ENCODE peak calls at places on chromosomes 1 and 21, in eight cellular contexts. One of them, this sample, is unnamed.

GRCh38 chr1:117565083-117565556 is 40.7 kb upstream of the TENT5C start:
- DNase-seq in K562: no peak
- DNase-seq in GM23248: no peak
- DNase-seq in fibroblast of lung: no peak
- DNase-seq in trophoblast cell: no peak
- DNase-seq in neural progenitor cell: no peak
- DNase-seq in mesenchymal stem cell: no peak
- DNase-seq in HCT116: no peak
- DNase-seq in this sample: peak

GRCh38 chr1:1068374-1069060 is 5.6 kb downstream of the RNF223 start:
- DNase-seq in K562: no peak
- DNase-seq in GM23248: no peak
- DNase-seq in fibroblast of lung: no peak
- DNase-seq in trophoblast cell: peak
- DNase-seq in neural progenitor cell: peak
- DNase-seq in mesenchymal stem cell: no peak
- DNase-seq in HCT116: no peak
- DNase-seq in this sample: no peak

GRCh38 chr21:34764715-34765284 is 96.0 kb downstream of the CLIC6 start:
- DNase-seq in K562: no peak
- DNase-seq in GM23248: no peak
- DNase-seq in fibroblast of lung: no peak
- DNase-seq in trophoblast cell: no peak
- DNase-seq in neural progenitor cell: no peak
- DNase-seq in mesenchymal stem cell: no peak
- DNase-seq in HCT116: no peak
- DNase-seq in this sample: no peak

GRCh38 chr1:164608651-164609057 is 49.7 kb downstream of the PBX1 start:
- DNase-seq in K562: no peak
- DNase-seq in GM23248: peak
- DNase-seq in fibroblast of lung: peak
- DNase-seq in trophoblast cell: no peak
- DNase-seq in neural progenitor cell: no peak
- DNase-seq in mesenchymal stem cell: no peak
- DNase-seq in HCT116: no peak
- DNase-seq in this sample: no peak

GRCh38 chr1:172117800-172118199 is 276.5 kb downstream of the DNM3 start:
- DNase-seq in K562: no peak
- DNase-seq in GM23248: no peak
- DNase-seq in fibroblast of lung: peak
- DNase-seq in trophoblast cell: no peak
- DNase-seq in neural progenitor cell: no peak
- DNase-seq in mesenchymal stem cell: no peak
- DNase-seq in HCT116: no peak
- DNase-seq in this sample: no peak

GRCh38 chr1:224339422-224340033 is 9.6 kb upstream of the NVL start:
- DNase-seq in K562: no peak
- DNase-seq in GM23248: no peak
- DNase-seq in fibroblast of lung: no peak
- DNase-seq in trophoblast cell: no peak
- DNase-seq in neural progenitor cell: no peak
- DNase-seq in mesenchymal stem cell: no peak
- DNase-seq in HCT116: no peak
- DNase-seq in this sample: no peak

GRCh38 chr1:40651138-40651857 is 14.2 kb downstream of the RIMS3 start:
- DNase-seq in K562: peak
- DNase-seq in GM23248: no peak
- DNase-seq in fibroblast of lung: no peak
- DNase-seq in trophoblast cell: no peak
- DNase-seq in neural progenitor cell: no peak
- DNase-seq in mesenchymal stem cell: no peak
- DNase-seq in HCT116: no peak
- DNase-seq in this sample: peak

GRCh38 chr21:45505416-45506021 is 36.7 kb downstream of the SLC19A1 start:
- DNase-seq in K562: no peak
- DNase-seq in GM23248: no peak
- DNase-seq in fibroblast of lung: no peak
- DNase-seq in trophoblast cell: no peak
- DNase-seq in neural progenitor cell: no peak
- DNase-seq in mesenchymal stem cell: no peak
- DNase-seq in HCT116: no peak
- DNase-seq in this sample: no peak

GRCh38 chr1:226002667-226003501 is 3.7 kb upstream of the SDE2 start:
- DNase-seq in K562: peak
- DNase-seq in GM23248: peak
- DNase-seq in fibroblast of lung: peak
- DNase-seq in trophoblast cell: no peak
- DNase-seq in neural progenitor cell: peak
- DNase-seq in mesenchymal stem cell: peak
- DNase-seq in HCT116: peak
- DNase-seq in this sample: no peak

GRCh38 chr1:41952208-41952607 is 33.5 kb upstream of the HIVEP3 start:
- DNase-seq in K562: no peak
- DNase-seq in GM23248: no peak
- DNase-seq in fibroblast of lung: no peak
- DNase-seq in trophoblast cell: no peak
- DNase-seq in neural progenitor cell: no peak
- DNase-seq in mesenchymal stem cell: no peak
- DNase-seq in HCT116: no peak
- DNase-seq in this sample: no peak

GRCh38 chr1:162605225-162605927 is 26.9 kb upstream of the DDR2 start:
- DNase-seq in K562: no peak
- DNase-seq in GM23248: peak
- DNase-seq in fibroblast of lung: peak
- DNase-seq in trophoblast cell: no peak
- DNase-seq in neural progenitor cell: no peak
- DNase-seq in mesenchymal stem cell: peak
- DNase-seq in HCT116: peak
- DNase-seq in this sample: peak

GRCh38 chr1:109609881-109610280 is 9.5 kb downstream of the GNAT2 start:
- DNase-seq in K562: no peak
- DNase-seq in GM23248: peak
- DNase-seq in fibroblast of lung: peak
- DNase-seq in trophoblast cell: no peak
- DNase-seq in neural progenitor cell: no peak
- DNase-seq in mesenchymal stem cell: no peak
- DNase-seq in HCT116: no peak
- DNase-seq in this sample: no peak

DNA sequence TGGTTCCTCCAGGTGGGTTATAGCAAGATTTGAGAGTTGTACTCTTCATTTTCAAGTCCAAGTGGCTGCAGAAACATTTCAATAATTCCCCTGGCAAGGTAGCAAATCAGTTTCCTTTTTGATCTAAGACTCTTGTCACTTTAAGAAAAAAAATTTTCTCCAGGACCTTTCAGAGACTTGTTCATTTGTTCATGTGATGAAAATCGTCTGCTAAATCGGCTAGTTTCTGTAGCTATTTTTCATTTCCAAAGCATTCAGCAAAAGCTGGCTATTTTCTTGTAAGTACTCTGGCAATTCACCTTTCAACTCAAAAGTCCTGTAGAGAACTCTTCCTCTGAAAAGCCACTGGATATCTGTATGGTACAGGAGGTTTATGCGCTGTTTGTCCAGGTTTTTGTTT is 93.5 kb downstream of the LTN1 start:
- DNase-seq in K562: no peak
- DNase-seq in GM23248: no peak
- DNase-seq in fibroblast of lung: no peak
- DNase-seq in trophoblast cell: no peak
- DNase-seq in neural progenitor cell: no peak
- DNase-seq in mesenchymal stem cell: no peak
- DNase-seq in HCT116: no peak
- DNase-seq in this sample: no peak
- H3K4me3 ChIP-seq in K562: no peak
- H3K4me3 ChIP-seq in GM23248: no peak
- H3K4me3 ChIP-seq in fibroblast of lung: no peak
- H3K4me3 ChIP-seq in trophoblast cell: no peak
- H3K4me3 ChIP-seq in neural progenitor cell: no peak
- H3K4me3 ChIP-seq in mesenchymal stem cell: no peak
- H3K4me3 ChIP-seq in HCT116: no peak
- H3K4me3 ChIP-seq in this sample: no peak

DNA sequence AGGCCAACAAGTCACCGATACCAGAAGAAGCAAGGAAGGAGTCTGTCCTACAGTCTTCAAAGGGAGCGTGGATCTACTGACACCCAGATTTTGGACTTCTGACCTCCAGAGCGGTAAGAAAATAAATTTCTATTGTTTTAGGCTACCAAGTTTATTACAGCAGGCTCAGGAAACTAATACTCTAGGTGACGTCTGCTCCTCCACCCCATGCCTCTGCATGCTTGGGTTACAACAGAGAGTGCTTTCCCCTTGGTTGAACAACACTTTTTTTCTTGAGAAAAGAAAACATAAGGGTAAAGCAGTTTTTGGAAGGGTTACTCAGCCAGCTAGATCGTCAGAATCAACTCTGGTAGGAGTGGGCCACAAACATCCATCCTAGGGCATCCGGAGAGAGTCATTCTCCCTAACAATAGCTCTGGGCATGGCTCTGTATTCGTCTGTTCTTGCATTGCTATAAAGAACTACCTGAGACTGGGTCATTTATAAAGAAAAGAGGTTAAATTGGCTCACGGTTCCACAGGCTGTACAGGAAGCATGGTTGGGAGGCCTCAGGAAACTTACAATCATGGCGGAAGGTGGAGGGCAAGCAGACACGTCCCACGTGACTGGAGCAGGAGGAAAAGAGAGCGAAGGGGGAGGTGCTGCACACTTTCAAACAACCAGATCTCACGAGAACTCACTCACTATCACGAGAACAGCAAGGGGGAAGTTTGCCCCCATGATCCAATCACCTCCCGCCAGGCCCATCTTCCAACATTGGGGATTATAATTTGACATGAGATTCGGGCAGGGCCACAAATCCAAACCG is 22.2 kb upstream of the DNAJC11 start:
- DNase-seq in K562: no peak
- DNase-seq in GM23248: no peak
- DNase-seq in fibroblast of lung: no peak
- DNase-seq in trophoblast cell: peak
- DNase-seq in neural progenitor cell: no peak
- DNase-seq in mesenchymal stem cell: no peak
- DNase-seq in HCT116: no peak
- DNase-seq in this sample: no peak
- H2AFZ ChIP-seq in K562: peak
- H2AFZ ChIP-seq in GM23248: peak
- H2AFZ ChIP-seq in fibroblast of lung: no peak
- H2AFZ ChIP-seq in trophoblast cell: no peak
- H2AFZ ChIP-seq in neural progenitor cell: no peak
- H2AFZ ChIP-seq in mesenchymal stem cell: no peak
- H2AFZ ChIP-seq in HCT116: peak
- H2AFZ ChIP-seq in this sample: peak

GRCh38 chr21:41367598-41368360 is 6.0 kb downstream of the MX2 start:
- DNase-seq in K562: no peak
- DNase-seq in GM23248: no peak
- DNase-seq in fibroblast of lung: no peak
- DNase-seq in trophoblast cell: no peak
- DNase-seq in neural progenitor cell: no peak
- DNase-seq in mesenchymal stem cell: no peak
- DNase-seq in HCT116: no peak
- DNase-seq in this sample: no peak

GRCh38 chr21:41370840-41371697 is 9.2 kb downstream of the MX2 start:
- DNase-seq in K562: no peak
- DNase-seq in GM23248: peak
- DNase-seq in fibroblast of lung: peak
- DNase-seq in trophoblast cell: no peak
- DNase-seq in neural progenitor cell: no peak
- DNase-seq in mesenchymal stem cell: no peak
- DNase-seq in HCT116: no peak
- DNase-seq in this sample: no peak

GRCh38 chr21:41368361-41369104 is 6.7 kb downstream of the MX2 start:
- DNase-seq in K562: no peak
- DNase-seq in GM23248: no peak
- DNase-seq in fibroblast of lung: no peak
- DNase-seq in trophoblast cell: no peak
- DNase-seq in neural progenitor cell: no peak
- DNase-seq in mesenchymal stem cell: no peak
- DNase-seq in HCT116: no peak
- DNase-seq in this sample: no peak

GRCh38 chr21:41369915-41370839 is 8.3 kb downstream of the MX2 start:
- DNase-seq in K562: no peak
- DNase-seq in GM23248: no peak
- DNase-seq in fibroblast of lung: no peak
- DNase-seq in trophoblast cell: no peak
- DNase-seq in neural progenitor cell: no peak
- DNase-seq in mesenchymal stem cell: peak
- DNase-seq in HCT116: no peak
- DNase-seq in this sample: no peak

DNA sequence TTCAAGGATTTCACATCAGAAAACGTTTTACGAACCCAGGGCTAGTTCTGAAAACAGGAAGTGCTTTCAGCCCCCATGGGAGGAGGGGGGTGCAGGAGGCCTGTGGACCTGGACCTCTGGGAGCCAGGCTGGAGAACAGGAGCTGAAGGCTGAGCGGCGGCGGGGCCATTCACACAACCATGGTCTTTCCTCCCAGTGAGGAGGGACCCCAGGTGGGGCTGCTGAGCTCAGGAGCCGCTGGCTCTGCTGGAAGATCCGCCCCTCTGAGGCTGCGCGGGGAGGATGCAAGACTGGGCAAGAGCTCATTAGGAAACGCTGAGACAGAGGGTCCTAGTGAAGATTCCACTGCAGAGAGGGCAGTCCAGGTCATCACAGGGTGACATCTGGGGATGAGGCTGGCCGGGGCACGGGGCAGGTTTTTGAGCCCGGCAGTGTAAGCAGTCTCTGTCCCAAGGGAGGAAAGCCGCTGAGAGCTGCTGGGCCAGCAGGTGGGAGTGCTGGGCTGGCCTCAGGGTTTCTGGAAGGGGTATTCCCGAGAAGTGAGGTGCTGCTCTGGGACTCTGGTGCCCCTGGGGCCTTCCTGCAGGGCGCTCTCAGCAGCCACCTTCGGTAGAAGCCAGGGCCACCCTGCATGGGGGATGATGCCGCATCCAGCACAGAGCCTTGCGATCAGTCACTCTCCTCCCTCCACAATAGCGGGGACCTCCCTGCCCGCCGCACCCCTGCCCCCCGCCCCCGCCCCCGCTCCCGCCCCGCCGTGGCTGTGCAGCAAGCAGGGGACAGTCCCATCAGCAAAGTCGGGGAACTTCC is 7.5 kb downstream of the MX2 start:
- DNase-seq in K562: no peak
- DNase-seq in GM23248: peak
- DNase-seq in fibroblast of lung: no peak
- DNase-seq in trophoblast cell: peak
- DNase-seq in neural progenitor cell: peak
- DNase-seq in mesenchymal stem cell: peak
- DNase-seq in HCT116: no peak
- DNase-seq in this sample: no peak
- H3K4me3 ChIP-seq in K562: no peak
- H3K4me3 ChIP-seq in GM23248: no peak
- H3K4me3 ChIP-seq in fibroblast of lung: no peak
- H3K4me3 ChIP-seq in trophoblast cell: peak
- H3K4me3 ChIP-seq in neural progenitor cell: peak
- H3K4me3 ChIP-seq in mesenchymal stem cell: no peak
- H3K4me3 ChIP-seq in HCT116: no peak
- H3K4me3 ChIP-seq in this sample: peak

DNA sequence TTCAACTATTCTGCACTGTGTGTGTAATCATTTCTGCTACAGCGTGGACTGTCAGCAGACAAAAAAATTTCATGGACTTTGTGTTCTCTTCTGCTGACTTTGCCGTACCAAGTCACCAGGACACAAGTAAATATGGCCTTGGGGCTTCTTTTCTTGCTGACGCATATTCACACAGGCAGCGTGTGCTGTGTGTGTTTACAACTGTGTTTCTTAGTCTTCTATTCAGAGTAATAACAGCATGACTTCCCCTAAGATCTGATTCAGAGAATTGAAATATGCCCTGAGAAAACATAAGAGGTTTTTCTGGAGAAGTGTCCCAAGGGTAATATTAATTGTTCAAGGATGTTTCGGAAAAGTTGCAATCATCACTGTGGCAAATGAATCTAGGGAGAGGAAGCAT is 47.2 kb upstream of the DYNLT5 start:
- DNase-seq in K562: no peak
- DNase-seq in GM23248: no peak
- DNase-seq in fibroblast of lung: no peak
- DNase-seq in trophoblast cell: no peak
- DNase-seq in neural progenitor cell: no peak
- DNase-seq in mesenchymal stem cell: peak
- DNase-seq in HCT116: no peak
- DNase-seq in this sample: no peak
- H2AFZ ChIP-seq in K562: no peak
- H2AFZ ChIP-seq in GM23248: no peak
- H2AFZ ChIP-seq in fibroblast of lung: no peak
- H2AFZ ChIP-seq in trophoblast cell: no peak
- H2AFZ ChIP-seq in neural progenitor cell: peak
- H2AFZ ChIP-seq in mesenchymal stem cell: no peak
- H2AFZ ChIP-seq in HCT116: no peak
- H2AFZ ChIP-seq in this sample: peak